ENCODE peak calls at places on chromosomes 7 and 10, in ten cellular contexts. H, O, D, Y, S, W, Q, M, Z and A are unnamed samples.

GRCh38 chr10:80356563-80356999 is at the start of the genes DYDC1 and DYDC2:
- DNase-seq in Z (peak), W (no peak), M (no peak), Y (no peak), H (peak), D (peak), S (peak), O (peak), Q (peak), A (no peak)

GRCh38 chr7:139321071-139321745 is 19.9 kb upstream of the FMC1 start:
- DNase-seq in Q (peak), S (no peak), D (no peak), W (no peak), Z (no peak), M (no peak), H (no peak), Y (no peak), O (peak), A (no peak)

GRCh38 chr7:107692501-107692900 is 31.9 kb downstream of the SLC26A4 start:
- DNase-seq in M (no peak), Y (no peak), O (no peak), Z (no peak), D (no peak), Q (no peak), S (no peak), H (no peak), W (no peak), A (no peak)

GRCh38 chr10:49398000-49398861 is 2.3 kb upstream of the DRGX start:
- DNase-seq in S (peak), H (peak), O (peak), M (no peak), W (no peak), Z (peak), Y (peak), D (peak), Q (no peak), A (no peak)

GRCh38 chr10:27470890-27471289 is 33.2 kb upstream of the RAB18 start:
- DNase-seq in S (no peak), O (no peak), D (no peak), H (no peak), W (no peak), Q (no peak), M (no peak), Z (no peak), Y (no peak), A (no peak)

GRCh38 chr10:71323407-71323806 is 4.3 kb downstream of the SLC29A3 start:
- DNase-seq in W (no peak), O (no peak), Z (no peak), Y (no peak), D (no peak), Q (peak), M (no peak), H (no peak), S (no peak), A (no peak)

GRCh38 chr10:17007381-17007780 is 122.2 kb downstream of the CUBN start:
- DNase-seq in H (no peak), W (no peak), Z (no peak), D (no peak), M (no peak), S (no peak), Y (no peak), Q (no peak), O (no peak), A (no peak)

GRCh38 chr7:49776994-49777393 is 3.6 kb downstream of the VWC2 start:
- DNase-seq in W (no peak), Q (peak), Z (peak), D (no peak), O (no peak), Y (no peak), H (no peak), S (no peak), M (no peak), A (no peak)

GRCh38 chr7:17236603-17237002 is 61.8 kb upstream of the AHR start:
- DNase-seq in O (no peak), Y (no peak), D (no peak), M (no peak), S (no peak), W (no peak), Z (no peak), H (no peak), Q (no peak), A (no peak)

GRCh38 chr7:130345106-130345505 is 490 bp downstream of the CPA5 start:
- DNase-seq in H (no peak), M (no peak), Z (no peak), Y (no peak), S (no peak), Q (no peak), O (no peak), W (no peak), D (no peak), A (no peak)

GRCh38 chr10:96089670-96090462 is 40.2 kb upstream of the ZNF518A start:
- DNase-seq in D (peak), M (peak), Q (peak), Z (peak), S (peak), Y (peak), O (peak), H (peak), W (peak), A (peak)

GRCh38 chr10:99941942-99942835 is 67.6 kb downstream of the DNMBP start:
- DNase-seq in W (no peak), Q (no peak), O (no peak), Y (no peak), H (no peak), M (peak), S (no peak), Z (no peak), D (no peak), A (no peak)

GRCh38 chr7:98049034-98049433 is 57.6 kb upstream of the LMTK2 start:
- DNase-seq in Z (no peak), Q (no peak), M (no peak), O (peak), D (no peak), Y (no peak), W (no peak), H (no peak), S (no peak), A (no peak)

GRCh38 chr7:22001345-22002004 is 55.8 kb upstream of the CDCA7L start:
- DNase-seq in O (peak), Y (no peak), Q (peak), H (peak), D (no peak), S (no peak), W (no peak), Z (no peak), M (peak), A (peak)

GRCh38 chr7:88184848-88185304 is 35.0 kb downstream of the SRI start:
- DNase-seq in H (no peak), O (peak), S (no peak), Q (no peak), W (no peak), Z (no peak), M (no peak), Y (no peak), D (no peak), A (no peak)

GRCh38 chr7:3520206-3520605 is 219.2 kb downstream of the SDK1 start:
- DNase-seq in Z (no peak), Y (no peak), O (no peak), S (no peak), Q (no peak), M (no peak), W (no peak), H (no peak), D (no peak), A (no peak)

GRCh38 chr7:108299251-108300014 is 156.8 kb downstream of the NRCAM start:
- DNase-seq in W (no peak), Q (no peak), Y (no peak), S (no peak), Z (no peak), H (no peak), M (no peak), O (peak), D (no peak), A (peak)

GRCh38 chr10:88913157-88913556 is 33.1 kb downstream of the STAMBPL1 start:
- DNase-seq in W (no peak), Z (no peak), M (no peak), Q (peak), O (no peak), D (no peak), S (no peak), H (no peak), Y (no peak), A (no peak)

GRCh38 chr7:68715907-68716306 is 882.4 kb upstream of the AUTS2 start:
- DNase-seq in M (no peak), W (no peak), Q (no peak), Z (no peak), D (no peak), H (no peak), S (no peak), O (no peak), Y (no peak), A (no peak)